ENCODE peak calls at places on chromosomes 12 and 14, in nine cellular contexts. One of them, this sample, is unnamed.

GRCh38 chr12:84637926-84638325 is 274.7 kb downstream of the SLC6A15 start:
- DNase-seq in heart left ventricle: no peak
- DNase-seq in stimulated activated CD4-positive, alpha-beta T cell treated with anti-CD3 and anti-CD28 coated beads, Interleukin-1b, Interleukin-23, amount 100 ng/mL, for 24 hours: no peak
- DNase-seq in naive thymus-derived CD4-positive, alpha-beta T cell: no peak
- DNase-seq in foreskin keratinocyte: peak; percentile 12
- DNase-seq in naive B cell: no peak
- DNase-seq in breast epithelium: no peak
- DNase-seq in fibroblast of pulmonary artery: peak; percentile 30
- DNase-seq in GM18507: no peak
- DNase-seq in this sample: no peak

GRCh38 chr14:32366256-32366655 is 37.2 kb downstream of the AKAP6 start:
- DNase-seq in naive B cell: no peak
- DNase-seq in heart left ventricle: no peak
- DNase-seq in GM18507: no peak
- DNase-seq in naive thymus-derived CD4-positive, alpha-beta T cell: no peak
- DNase-seq in fibroblast of pulmonary artery: peak; percentile 71
- DNase-seq in foreskin keratinocyte: no peak
- DNase-seq in breast epithelium: no peak
- DNase-seq in stimulated activated CD4-positive, alpha-beta T cell treated with anti-CD3 and anti-CD28 coated beads, Interleukin-1b, Interleukin-23, amount 100 ng/mL, for 24 hours: no peak
- DNase-seq in this sample: no peak

GRCh38 chr12:120709976-120710804 is at the start of gene UNC119B:
- DNase-seq in fibroblast of pulmonary artery: no peak
- DNase-seq in naive B cell: peak; percentile 68
- DNase-seq in breast epithelium: no peak
- DNase-seq in heart left ventricle: peak; percentile 82
- DNase-seq in stimulated activated CD4-positive, alpha-beta T cell treated with anti-CD3 and anti-CD28 coated beads, Interleukin-1b, Interleukin-23, amount 100 ng/mL, for 24 hours: peak; percentile 69
- DNase-seq in foreskin keratinocyte: peak; percentile 25
- DNase-seq in GM18507: peak; percentile 72
- DNase-seq in naive thymus-derived CD4-positive, alpha-beta T cell: peak; percentile 69
- DNase-seq in this sample: peak; percentile 22

GRCh38 chr12:123995023-123995422 is 22.0 kb downstream of the ZNF664 start:
- DNase-seq in stimulated activated CD4-positive, alpha-beta T cell treated with anti-CD3 and anti-CD28 coated beads, Interleukin-1b, Interleukin-23, amount 100 ng/mL, for 24 hours: no peak
- DNase-seq in foreskin keratinocyte: peak; percentile 91
- DNase-seq in naive thymus-derived CD4-positive, alpha-beta T cell: no peak
- DNase-seq in breast epithelium: no peak
- DNase-seq in GM18507: no peak
- DNase-seq in naive B cell: no peak
- DNase-seq in fibroblast of pulmonary artery: peak; percentile 69
- DNase-seq in heart left ventricle: no peak
- DNase-seq in this sample: no peak

GRCh38 chr12:87127272-87127671 is 871.1 kb upstream of the MGAT4C start:
- DNase-seq in heart left ventricle: no peak
- DNase-seq in breast epithelium: no peak
- DNase-seq in GM18507: no peak
- DNase-seq in naive B cell: no peak
- DNase-seq in fibroblast of pulmonary artery: peak; percentile 48
- DNase-seq in stimulated activated CD4-positive, alpha-beta T cell treated with anti-CD3 and anti-CD28 coated beads, Interleukin-1b, Interleukin-23, amount 100 ng/mL, for 24 hours: no peak
- DNase-seq in foreskin keratinocyte: peak; percentile 42
- DNase-seq in naive thymus-derived CD4-positive, alpha-beta T cell: no peak
- DNase-seq in this sample: no peak

GRCh38 chr12:13661005-13661887 is 320.2 kb downstream of the GRIN2B start:
- DNase-seq in foreskin keratinocyte: peak; percentile 23
- DNase-seq in GM18507: no peak
- DNase-seq in heart left ventricle: peak; percentile 31
- DNase-seq in fibroblast of pulmonary artery: peak; percentile 56
- DNase-seq in naive B cell: peak; percentile 17
- DNase-seq in breast epithelium: peak; percentile 53
- DNase-seq in naive thymus-derived CD4-positive, alpha-beta T cell: no peak
- DNase-seq in stimulated activated CD4-positive, alpha-beta T cell treated with anti-CD3 and anti-CD28 coated beads, Interleukin-1b, Interleukin-23, amount 100 ng/mL, for 24 hours: peak; percentile 6
- DNase-seq in this sample: peak; percentile 10

GRCh38 chr12:96238336-96239031 is 44.3 kb downstream of the ELK3 start:
- DNase-seq in naive thymus-derived CD4-positive, alpha-beta T cell: no peak
- DNase-seq in GM18507: no peak
- DNase-seq in foreskin keratinocyte: no peak
- DNase-seq in heart left ventricle: no peak
- DNase-seq in breast epithelium: no peak
- DNase-seq in stimulated activated CD4-positive, alpha-beta T cell treated with anti-CD3 and anti-CD28 coated beads, Interleukin-1b, Interleukin-23, amount 100 ng/mL, for 24 hours: no peak
- DNase-seq in naive B cell: no peak
- DNase-seq in fibroblast of pulmonary artery: no peak
- DNase-seq in this sample: no peak

GRCh38 chr12:66044731-66045130 is 85.8 kb downstream of the LLPH start:
- DNase-seq in breast epithelium: no peak
- DNase-seq in heart left ventricle: no peak
- DNase-seq in fibroblast of pulmonary artery: peak; percentile 57
- DNase-seq in foreskin keratinocyte: peak; percentile 74
- DNase-seq in naive B cell: no peak
- DNase-seq in GM18507: no peak
- DNase-seq in stimulated activated CD4-positive, alpha-beta T cell treated with anti-CD3 and anti-CD28 coated beads, Interleukin-1b, Interleukin-23, amount 100 ng/mL, for 24 hours: no peak
- DNase-seq in naive thymus-derived CD4-positive, alpha-beta T cell: no peak
- DNase-seq in this sample: peak; percentile 6

GRCh38 chr14:81535399-81536124 is 1.9 kb upstream of the SEL1L start:
- DNase-seq in naive thymus-derived CD4-positive, alpha-beta T cell: no peak
- DNase-seq in stimulated activated CD4-positive, alpha-beta T cell treated with anti-CD3 and anti-CD28 coated beads, Interleukin-1b, Interleukin-23, amount 100 ng/mL, for 24 hours: no peak
- DNase-seq in naive B cell: peak; percentile 24
- DNase-seq in breast epithelium: no peak
- DNase-seq in fibroblast of pulmonary artery: no peak
- DNase-seq in foreskin keratinocyte: no peak
- DNase-seq in GM18507: no peak
- DNase-seq in heart left ventricle: no peak
- DNase-seq in this sample: no peak

GRCh38 chr12:12684375-12685106 is 11.4 kb downstream of the GPR19 start:
- DNase-seq in breast epithelium: no peak
- DNase-seq in naive thymus-derived CD4-positive, alpha-beta T cell: no peak
- DNase-seq in stimulated activated CD4-positive, alpha-beta T cell treated with anti-CD3 and anti-CD28 coated beads, Interleukin-1b, Interleukin-23, amount 100 ng/mL, for 24 hours: no peak
- DNase-seq in GM18507: no peak
- DNase-seq in naive B cell: no peak
- DNase-seq in foreskin keratinocyte: peak; percentile 20
- DNase-seq in heart left ventricle: peak; percentile 16
- DNase-seq in fibroblast of pulmonary artery: peak; percentile 68
- DNase-seq in this sample: peak; percentile 13

GRCh38 chr12:98291828-98292227 is 223.6 kb upstream of the TMPO start:
- DNase-seq in fibroblast of pulmonary artery: no peak
- DNase-seq in naive B cell: no peak
- DNase-seq in heart left ventricle: no peak
- DNase-seq in naive thymus-derived CD4-positive, alpha-beta T cell: no peak
- DNase-seq in GM18507: no peak
- DNase-seq in stimulated activated CD4-positive, alpha-beta T cell treated with anti-CD3 and anti-CD28 coated beads, Interleukin-1b, Interleukin-23, amount 100 ng/mL, for 24 hours: no peak
- DNase-seq in breast epithelium: no peak
- DNase-seq in foreskin keratinocyte: no peak
- DNase-seq in this sample: no peak

GRCh38 chr12:63841611-63842010 is 2.9 kb upstream of the SRGAP1 start:
- DNase-seq in heart left ventricle: no peak
- DNase-seq in fibroblast of pulmonary artery: no peak
- DNase-seq in foreskin keratinocyte: no peak
- DNase-seq in stimulated activated CD4-positive, alpha-beta T cell treated with anti-CD3 and anti-CD28 coated beads, Interleukin-1b, Interleukin-23, amount 100 ng/mL, for 24 hours: no peak
- DNase-seq in naive B cell: no peak
- DNase-seq in GM18507: no peak
- DNase-seq in naive thymus-derived CD4-positive, alpha-beta T cell: no peak
- DNase-seq in breast epithelium: no peak
- DNase-seq in this sample: no peak

GRCh38 chr12:28161697-28162096 is 28.6 kb upstream of the CCDC91 start:
- DNase-seq in heart left ventricle: no peak
- DNase-seq in stimulated activated CD4-positive, alpha-beta T cell treated with anti-CD3 and anti-CD28 coated beads, Interleukin-1b, Interleukin-23, amount 100 ng/mL, for 24 hours: no peak
- DNase-seq in breast epithelium: no peak
- DNase-seq in foreskin keratinocyte: no peak
- DNase-seq in naive B cell: no peak
- DNase-seq in naive thymus-derived CD4-positive, alpha-beta T cell: no peak
- DNase-seq in fibroblast of pulmonary artery: no peak
- DNase-seq in GM18507: no peak
- DNase-seq in this sample: no peak

GRCh38 chr12:674272-674781 is 11.1 kb upstream of the NINJ2 start:
- DNase-seq in naive thymus-derived CD4-positive, alpha-beta T cell: peak; percentile 72
- DNase-seq in heart left ventricle: no peak
- DNase-seq in foreskin keratinocyte: no peak
- DNase-seq in stimulated activated CD4-positive, alpha-beta T cell treated with anti-CD3 and anti-CD28 coated beads, Interleukin-1b, Interleukin-23, amount 100 ng/mL, for 24 hours: peak; percentile 82
- DNase-seq in GM18507: peak; percentile 26
- DNase-seq in naive B cell: peak; percentile 41
- DNase-seq in fibroblast of pulmonary artery: no peak
- DNase-seq in breast epithelium: no peak
- DNase-seq in this sample: no peak

GRCh38 chr12:77352941-77353340 is 287.6 kb upstream of the E2F7 start:
- DNase-seq in naive thymus-derived CD4-positive, alpha-beta T cell: no peak
- DNase-seq in breast epithelium: no peak
- DNase-seq in GM18507: no peak
- DNase-seq in naive B cell: no peak
- DNase-seq in fibroblast of pulmonary artery: no peak
- DNase-seq in heart left ventricle: no peak
- DNase-seq in foreskin keratinocyte: no peak
- DNase-seq in stimulated activated CD4-positive, alpha-beta T cell treated with anti-CD3 and anti-CD28 coated beads, Interleukin-1b, Interleukin-23, amount 100 ng/mL, for 24 hours: no peak
- DNase-seq in this sample: no peak

GRCh38 chr14:94560291-94560665 is 964 bp upstream of the SERPINA4 start:
- DNase-seq in stimulated activated CD4-positive, alpha-beta T cell treated with anti-CD3 and anti-CD28 coated beads, Interleukin-1b, Interleukin-23, amount 100 ng/mL, for 24 hours: no peak
- DNase-seq in heart left ventricle: no peak
- DNase-seq in naive thymus-derived CD4-positive, alpha-beta T cell: no peak
- DNase-seq in breast epithelium: peak; percentile 20
- DNase-seq in naive B cell: no peak
- DNase-seq in fibroblast of pulmonary artery: no peak
- DNase-seq in GM18507: no peak
- DNase-seq in foreskin keratinocyte: no peak
- DNase-seq in this sample: no peak

GRCh38 chr14:23573384-23573783 is 5.2 kb downstream of the JPH4 start:
- DNase-seq in heart left ventricle: no peak
- DNase-seq in foreskin keratinocyte: no peak
- DNase-seq in naive B cell: no peak
- DNase-seq in stimulated activated CD4-positive, alpha-beta T cell treated with anti-CD3 and anti-CD28 coated beads, Interleukin-1b, Interleukin-23, amount 100 ng/mL, for 24 hours: no peak
- DNase-seq in naive thymus-derived CD4-positive, alpha-beta T cell: no peak
- DNase-seq in fibroblast of pulmonary artery: no peak
- DNase-seq in GM18507: no peak
- DNase-seq in breast epithelium: peak; percentile 34
- DNase-seq in this sample: no peak

GRCh38 chr12:13380297-13380696 is 183.8 kb downstream of the EMP1 start:
- DNase-seq in stimulated activated CD4-positive, alpha-beta T cell treated with anti-CD3 and anti-CD28 coated beads, Interleukin-1b, Interleukin-23, amount 100 ng/mL, for 24 hours: no peak
- DNase-seq in heart left ventricle: no peak
- DNase-seq in fibroblast of pulmonary artery: no peak
- DNase-seq in foreskin keratinocyte: no peak
- DNase-seq in naive thymus-derived CD4-positive, alpha-beta T cell: no peak
- DNase-seq in naive B cell: no peak
- DNase-seq in breast epithelium: no peak
- DNase-seq in GM18507: no peak
- DNase-seq in this sample: no peak

GRCh38 chr14:89406941-89407340 is 10.1 kb downstream of the FOXN3 start:
- DNase-seq in stimulated activated CD4-positive, alpha-beta T cell treated with anti-CD3 and anti-CD28 coated beads, Interleukin-1b, Interleukin-23, amount 100 ng/mL, for 24 hours: no peak
- DNase-seq in naive B cell: no peak
- DNase-seq in naive thymus-derived CD4-positive, alpha-beta T cell: no peak
- DNase-seq in heart left ventricle: no peak
- DNase-seq in fibroblast of pulmonary artery: peak; percentile 35
- DNase-seq in GM18507: no peak
- DNase-seq in foreskin keratinocyte: no peak
- DNase-seq in breast epithelium: no peak
- DNase-seq in this sample: no peak

GRCh38 chr12:90366286-90366685 is 588.7 kb downstream of the CCER1 start:
- DNase-seq in foreskin keratinocyte: no peak
- DNase-seq in GM18507: no peak
- DNase-seq in fibroblast of pulmonary artery: peak; percentile 80
- DNase-seq in stimulated activated CD4-positive, alpha-beta T cell treated with anti-CD3 and anti-CD28 coated beads, Interleukin-1b, Interleukin-23, amount 100 ng/mL, for 24 hours: no peak
- DNase-seq in breast epithelium: no peak
- DNase-seq in naive thymus-derived CD4-positive, alpha-beta T cell: no peak
- DNase-seq in naive B cell: no peak
- DNase-seq in heart left ventricle: no peak
- DNase-seq in this sample: peak; percentile 19

GRCh38 chr14:65412189-65412846 is at the start of gene FUT8:
- DNase-seq in naive thymus-derived CD4-positive, alpha-beta T cell: peak; percentile 96
- DNase-seq in GM18507: peak; percentile 71
- DNase-seq in foreskin keratinocyte: peak; percentile 93
- DNase-seq in stimulated activated CD4-positive, alpha-beta T cell treated with anti-CD3 and anti-CD28 coated beads, Interleukin-1b, Interleukin-23, amount 100 ng/mL, for 24 hours: peak; percentile 94
- DNase-seq in breast epithelium: peak; percentile 94
- DNase-seq in heart left ventricle: peak; percentile 95
- DNase-seq in fibroblast of pulmonary artery: peak; percentile 98
- DNase-seq in naive B cell: peak; percentile 93
- DNase-seq in this sample: peak; percentile 77

GRCh38 chr12:60257063-60257462 is 661.2 kb downstream of the SLC16A7 start:
- DNase-seq in naive thymus-derived CD4-positive, alpha-beta T cell: no peak
- DNase-seq in GM18507: no peak
- DNase-seq in naive B cell: no peak
- DNase-seq in stimulated activated CD4-positive, alpha-beta T cell treated with anti-CD3 and anti-CD28 coated beads, Interleukin-1b, Interleukin-23, amount 100 ng/mL, for 24 hours: no peak
- DNase-seq in fibroblast of pulmonary artery: peak; percentile 68
- DNase-seq in foreskin keratinocyte: peak; percentile 67
- DNase-seq in breast epithelium: no peak
- DNase-seq in heart left ventricle: no peak
- DNase-seq in this sample: peak; percentile 80

GRCh38 chr12:131349397-131350127 is 361.3 kb upstream of the SFSWAP start:
- DNase-seq in naive thymus-derived CD4-positive, alpha-beta T cell: no peak
- DNase-seq in naive B cell: no peak
- DNase-seq in foreskin keratinocyte: no peak
- DNase-seq in breast epithelium: no peak
- DNase-seq in GM18507: no peak
- DNase-seq in stimulated activated CD4-positive, alpha-beta T cell treated with anti-CD3 and anti-CD28 coated beads, Interleukin-1b, Interleukin-23, amount 100 ng/mL, for 24 hours: no peak
- DNase-seq in fibroblast of pulmonary artery: no peak
- DNase-seq in heart left ventricle: no peak
- DNase-seq in this sample: no peak

GRCh38 chr14:90758959-90759358 is 57.3 kb downstream of the TTC7B start:
- DNase-seq in fibroblast of pulmonary artery: peak; percentile 31
- DNase-seq in heart left ventricle: peak; percentile 76
- DNase-seq in naive thymus-derived CD4-positive, alpha-beta T cell: peak; percentile 12
- DNase-seq in breast epithelium: no peak
- DNase-seq in GM18507: no peak
- DNase-seq in naive B cell: peak; percentile 10
- DNase-seq in foreskin keratinocyte: no peak
- DNase-seq in stimulated activated CD4-positive, alpha-beta T cell treated with anti-CD3 and anti-CD28 coated beads, Interleukin-1b, Interleukin-23, amount 100 ng/mL, for 24 hours: no peak
- DNase-seq in this sample: no peak

GRCh38 chr12:28958553-28959195 is 190.4 kb upstream of the FAR2 start:
- DNase-seq in GM18507: no peak
- DNase-seq in stimulated activated CD4-positive, alpha-beta T cell treated with anti-CD3 and anti-CD28 coated beads, Interleukin-1b, Interleukin-23, amount 100 ng/mL, for 24 hours: no peak
- DNase-seq in fibroblast of pulmonary artery: peak; percentile 87
- DNase-seq in naive thymus-derived CD4-positive, alpha-beta T cell: no peak
- DNase-seq in heart left ventricle: no peak
- DNase-seq in foreskin keratinocyte: peak; percentile 57
- DNase-seq in naive B cell: no peak
- DNase-seq in breast epithelium: no peak
- DNase-seq in this sample: peak; percentile 2

GRCh38 chr12:67766370-67766769 is 117.8 kb downstream of the DYRK2 start:
- DNase-seq in breast epithelium: no peak
- DNase-seq in fibroblast of pulmonary artery: peak; percentile 31
- DNase-seq in naive thymus-derived CD4-positive, alpha-beta T cell: no peak
- DNase-seq in foreskin keratinocyte: peak; percentile 84
- DNase-seq in stimulated activated CD4-positive, alpha-beta T cell treated with anti-CD3 and anti-CD28 coated beads, Interleukin-1b, Interleukin-23, amount 100 ng/mL, for 24 hours: no peak
- DNase-seq in heart left ventricle: no peak
- DNase-seq in naive B cell: no peak
- DNase-seq in GM18507: no peak
- DNase-seq in this sample: peak; percentile 95

GRCh38 chr14:70982204-70982603 is 74.9 kb downstream of the PCNX1 start:
- DNase-seq in stimulated activated CD4-positive, alpha-beta T cell treated with anti-CD3 and anti-CD28 coated beads, Interleukin-1b, Interleukin-23, amount 100 ng/mL, for 24 hours: no peak
- DNase-seq in fibroblast of pulmonary artery: no peak
- DNase-seq in GM18507: no peak
- DNase-seq in heart left ventricle: no peak
- DNase-seq in naive thymus-derived CD4-positive, alpha-beta T cell: no peak
- DNase-seq in naive B cell: no peak
- DNase-seq in foreskin keratinocyte: no peak
- DNase-seq in breast epithelium: no peak
- DNase-seq in this sample: no peak

GRCh38 chr14:38330262-38330661 is 74.4 kb upstream of the CLEC14A start:
- DNase-seq in breast epithelium: no peak
- DNase-seq in foreskin keratinocyte: no peak
- DNase-seq in naive B cell: no peak
- DNase-seq in naive thymus-derived CD4-positive, alpha-beta T cell: no peak
- DNase-seq in stimulated activated CD4-positive, alpha-beta T cell treated with anti-CD3 and anti-CD28 coated beads, Interleukin-1b, Interleukin-23, amount 100 ng/mL, for 24 hours: no peak
- DNase-seq in heart left ventricle: no peak
- DNase-seq in fibroblast of pulmonary artery: no peak
- DNase-seq in GM18507: no peak
- DNase-seq in this sample: no peak

GRCh38 chr12:118061011-118061875 is at the start of gene WSB2:
- DNase-seq in fibroblast of pulmonary artery: peak; percentile 65
- DNase-seq in stimulated activated CD4-positive, alpha-beta T cell treated with anti-CD3 and anti-CD28 coated beads, Interleukin-1b, Interleukin-23, amount 100 ng/mL, for 24 hours: peak; percentile 53
- DNase-seq in naive B cell: peak; percentile 53
- DNase-seq in foreskin keratinocyte: no peak
- DNase-seq in GM18507: peak; percentile 28
- DNase-seq in naive thymus-derived CD4-positive, alpha-beta T cell: peak; percentile 30
- DNase-seq in heart left ventricle: peak; percentile 90
- DNase-seq in breast epithelium: peak; percentile 65
- DNase-seq in this sample: peak; percentile 42

GRCh38 chr14:29810657-29811056 is 117.0 kb downstream of the PRKD1 start:
- DNase-seq in GM18507: no peak
- DNase-seq in heart left ventricle: no peak
- DNase-seq in naive B cell: no peak
- DNase-seq in stimulated activated CD4-positive, alpha-beta T cell treated with anti-CD3 and anti-CD28 coated beads, Interleukin-1b, Interleukin-23, amount 100 ng/mL, for 24 hours: no peak
- DNase-seq in foreskin keratinocyte: peak; percentile 2
- DNase-seq in breast epithelium: no peak
- DNase-seq in naive thymus-derived CD4-positive, alpha-beta T cell: no peak
- DNase-seq in fibroblast of pulmonary artery: peak; percentile 39
- DNase-seq in this sample: peak; percentile 2